ENCODE peak calls at places on chromosomes 16 and 17, in ten cellular contexts. A is GM19239; F is stimulated activated CD4-positive, alpha-beta T cell treated with anti-CD3 and anti-CD28 coated beads, Interleukin-1b, Interleukin-23, amount 100 ng/mL, for 24 hours; L is NCI-H1436 treated with DMSO at 0.1 percent for 48 hours; J is stimulated activated CD8-positive, alpha-beta memory T cell treated with anti-CD3 and anti-CD28 coated beads, Interleukin-2, amount 100 ng/mL, for 48 hours; Y is activated CD4-positive, alpha-beta T cell treated with anti-CD3 and anti-CD28 coated beads, Interleukin-2, amount 50 U/mL, for 1 hour; S is fibroblast of the conjunctiva; R is NCI-H526; P is hypothalamus; B is mammary epithelial cell. C is an unnamed sample.
A peak's percentile ranks its signal among the peaks of the same experiment; 100 is the strongest.

GRCh38 chr17:73311428-73311780 is 397 bp downstream of the CDC42EP4 start:
- DNase-seq in F (no peak), L (no peak), S (no peak), Y (no peak), A (no peak), J (no peak), P (no peak), R (peak; percentile 70), B (no peak), C (peak; percentile 22)

GRCh38 chr16:12210258-12210880 is 233.8 kb downstream of the SNX29 start:
- DNase-seq in P (no peak), F (no peak), B (no peak), A (no peak), Y (no peak), R (no peak), L (no peak), S (no peak), J (no peak), C (no peak)

GRCh38 chr17:69574257-69575197 is 160.0 kb downstream of the MAP2K6 start:
- DNase-seq in Y (no peak), B (no peak), S (peak; percentile 14), R (no peak), A (no peak), P (no peak), J (no peak), F (no peak), L (no peak), C (no peak)

GRCh38 chr16:49748322-49748721 is 107.6 kb downstream of the ZNF423 start:
- DNase-seq in F (no peak), S (peak; percentile 12), J (peak; percentile 9), B (no peak), Y (no peak), P (no peak), A (no peak), L (peak; percentile 9), R (no peak), C (no peak)

GRCh38 chr16:15141586-15141985 is 47.5 kb upstream of the RRN3 start:
- DNase-seq in R (no peak), F (no peak), J (no peak), B (no peak), S (no peak), Y (no peak), A (no peak), P (no peak), L (no peak), C (no peak)

GRCh38 chr16:86734559-86735480 is 156.5 kb downstream of the FOXL1 start:
- DNase-seq in Y (no peak), S (no peak), A (no peak), F (no peak), L (no peak), P (no peak), B (no peak), J (no peak), R (no peak), C (no peak)

GRCh38 chr16:55035956-55036355 is 105.3 kb downstream of the IRX5 start:
- DNase-seq in F (no peak), Y (no peak), R (no peak), A (no peak), J (no peak), S (no peak), P (no peak), L (no peak), B (no peak), C (no peak)

GRCh38 chr17:64134216-64134970 is 4.4 kb upstream of the ERN1 start:
- DNase-seq in F (no peak), B (no peak), A (no peak), R (no peak), P (no peak), L (no peak), J (no peak), S (no peak), Y (no peak), C (no peak)

GRCh38 chr17:2563061-2563460 is 30.4 kb upstream of the PAFAH1B1 start:
- DNase-seq in A (no peak), L (peak; percentile 15), S (no peak), Y (no peak), F (no peak), R (peak; percentile 40), P (no peak), J (no peak), B (peak; percentile 95), C (no peak)

GRCh38 chr16:1778200-1779179 is 3.9 kb downstream of the SPSB3 start:
- DNase-seq in P (no peak), J (no peak), A (no peak), B (no peak), S (no peak), R (no peak), L (no peak), Y (no peak), F (no peak), C (no peak)

GRCh38 chr16:51907680-51908079 is 639.3 kb downstream of the TOX3 start:
- DNase-seq in Y (no peak), L (no peak), F (no peak), R (no peak), B (no peak), S (no peak), P (no peak), A (no peak), J (no peak), C (no peak)

GRCh38 chr16:17318200-17318599 is 152.6 kb downstream of the XYLT1 start:
- DNase-seq in F (no peak), J (no peak), L (no peak), Y (no peak), S (peak; percentile 62), R (no peak), A (no peak), P (no peak), B (no peak), C (no peak)

GRCh38 chr16:67391424-67392300 is 1.6 kb downstream of the TPPP3 start:
- DNase-seq in A (no peak), Y (no peak), L (no peak), R (peak; percentile 8), J (no peak), F (no peak), P (peak; percentile 97), B (no peak), S (no peak), C (no peak)

GRCh38 chr17:50308666-50309065 is 34.4 kb downstream of the TMEM92 start:
- DNase-seq in P (no peak), S (no peak), R (no peak), J (no peak), L (no peak), Y (no peak), B (no peak), A (no peak), F (no peak), C (no peak)

GRCh38 chr16:78866556-78866955 is 734.0 kb downstream of the MAF start:
- DNase-seq in B (no peak), S (no peak), F (no peak), P (no peak), R (no peak), J (no peak), A (no peak), L (no peak), Y (no peak), C (no peak)

GRCh38 chr17:280216-280615 is 72.4 kb downstream of the RPH3AL start:
- DNase-seq in Y (no peak), R (no peak), P (no peak), F (no peak), S (no peak), J (no peak), L (no peak), A (no peak), B (no peak), C (no peak)

GRCh38 chr17:40458851-40459482 is 15.7 kb downstream of the IGFBP4 start:
- DNase-seq in A (no peak), B (no peak), R (no peak), S (no peak), Y (no peak), L (no peak), F (no peak), P (no peak), J (no peak), C (no peak)

GRCh38 chr17:36835036-36835435 is 102.2 kb upstream of the LHX1 start:
- DNase-seq in Y (no peak), F (no peak), R (no peak), P (no peak), A (no peak), S (no peak), B (no peak), L (no peak), J (no peak), C (no peak)

GRCh38 chr17:45813051-45813731 is 29.1 kb downstream of the CRHR1 start:
- DNase-seq in Y (no peak), R (peak; percentile 54), F (no peak), P (peak; percentile 59), L (no peak), J (no peak), A (no peak), S (no peak), B (no peak), C (no peak)

GRCh38 chr17:8304181-8304910 is 5.7 kb upstream of the ARHGEF15 start:
- DNase-seq in F (no peak), P (no peak), J (no peak), A (no peak), B (no peak), L (no peak), S (no peak), Y (no peak), R (no peak), C (no peak)

GRCh38 chr17:19365499-19365817 is 2.9 kb upstream of the B9D1 start:
- DNase-seq in L (no peak), B (no peak), S (no peak), R (no peak), Y (no peak), F (no peak), A (no peak), J (no peak), P (no peak), C (no peak)

GRCh38 chr17:78995761-78996451 is 13.7 kb downstream of the CANT1 start:
- DNase-seq in B (no peak), R (no peak), P (no peak), J (no peak), A (no peak), S (no peak), L (no peak), Y (no peak), F (no peak), C (no peak)

GRCh38 chr16:67957622-67958021 is 10.8 kb downstream of the SLC12A4 start:
- DNase-seq in L (no peak), F (no peak), P (no peak), Y (no peak), A (no peak), R (no peak), S (no peak), J (no peak), B (no peak), C (no peak)

GRCh38 chr16:7345423-7345822 is 12.8 kb downstream of the RBFOX1 start:
- DNase-seq in P (no peak), F (no peak), R (no peak), J (no peak), B (no peak), L (no peak), S (no peak), A (no peak), Y (no peak), C (no peak)

GRCh38 chr16:85128079-85128837 is 16.0 kb upstream of the CIBAR2 start:
- DNase-seq in B (no peak), S (no peak), R (no peak), A (no peak), F (no peak), J (no peak), P (no peak), Y (no peak), L (no peak), C (no peak)

GRCh38 chr17:69468211-69468610 is 53.7 kb downstream of the MAP2K6 start:
- DNase-seq in Y (no peak), A (no peak), L (no peak), B (no peak), F (no peak), S (no peak), R (no peak), J (no peak), P (no peak), C (no peak)

C was measured in activated CD8-positive, alpha-beta T cell treated with anti-CD3 and anti-CD28 coated beads, Interleukin-2, amount 10 ng/mL, durations not matched to agents 7 days and 5 days.